ENCODE peak calls at places on chromosomes 3 and 15, in eight cellular contexts. I, Y, W, K, Q, Z, L and O are unnamed samples.

GRCh38 chr3:154540950-154541604 is 111.1 kb upstream of the GPR149 start:
- ATAC-seq in Q (no peak), Y (no peak), I (no peak), Z (no peak), L (no peak), W (no peak), K (no peak), O (peak)

GRCh38 chr3:99659965-99660364 is 21.6 kb downstream of the COL8A1 start:
- ATAC-seq in Q (no peak), L (no peak), Y (peak), I (no peak), W (peak), Z (no peak), K (peak), O (no peak)

GRCh38 chr3:63130625-63131024 is 147.5 kb upstream of the SYNPR start:
- ATAC-seq in L (no peak), W (no peak), K (no peak), Q (no peak), I (no peak), Z (no peak), Y (no peak), O (no peak)

GRCh38 chr15:45393851-45394250 is 15.5 kb upstream of the GATM start:
- ATAC-seq in I (no peak), Q (no peak), W (no peak), Z (peak), K (peak), Y (no peak), L (peak), O (peak)

GRCh38 chr15:48800245-48800644 is 10.6 kb downstream of the CEP152 start:
- ATAC-seq in Q (no peak), Y (no peak), Z (no peak), L (no peak), K (no peak), W (no peak), I (no peak), O (no peak)

GRCh38 chr3:124951511-124952390 is 17.2 kb upstream of the MUC13 start:
- ATAC-seq in Z (no peak), K (peak), L (no peak), Y (no peak), W (no peak), Q (peak), I (peak), O (no peak)

GRCh38 chr3:114746502-114746901 is 400.6 kb downstream of the ZBTB20 start:
- ATAC-seq in Q (no peak), Y (peak), L (peak), K (peak), I (peak), W (no peak), Z (no peak), O (no peak)

GRCh38 chr15:67940324-67940719 is 100.5 kb upstream of the RNU6-1 start:
- ATAC-seq in K (no peak), Z (no peak), W (no peak), Y (no peak), L (no peak), I (no peak), Q (no peak), O (no peak)

GRCh38 chr15:91471410-91471993 is 371.4 kb downstream of the SV2B start:
- ATAC-seq in W (no peak), Z (no peak), L (no peak), K (no peak), Y (no peak), I (no peak), Q (peak), O (no peak)

GRCh38 chr15:51227967-51228783 is 110.2 kb downstream of the CYP19A1 start:
- ATAC-seq in L (peak), Q (peak), Z (peak), K (peak), Y (peak), W (peak), I (peak), O (peak)

GRCh38 chr3:160949460-160949859 is 155.7 kb downstream of the B3GALNT1 start:
- ATAC-seq in L (no peak), Y (no peak), I (no peak), Q (no peak), Z (peak), W (no peak), K (no peak), O (peak)

GRCh38 chr3:197510642-197511018 is 45.1 kb downstream of the BDH1 start:
- ATAC-seq in L (no peak), W (no peak), K (no peak), Y (no peak), Z (no peak), Q (no peak), I (no peak), O (no peak)

GRCh38 chr3:51735950-51736349 is 29.1 kb downstream of the GRM2 start:
- ATAC-seq in W (no peak), Z (no peak), Y (no peak), K (no peak), L (no peak), Q (no peak), I (no peak), O (no peak)

GRCh38 chr3:123194552-123194951 is 7.2 kb upstream of the SEC22A start:
- ATAC-seq in Q (peak), L (no peak), K (peak), Z (no peak), W (no peak), Y (peak), I (peak), O (no peak)

GRCh38 chr3:52770581-52771333 is at the start of gene NEK4:
- ATAC-seq in W (peak), L (peak), K (peak), Q (peak), Z (peak), I (peak), Y (peak), O (peak)

GRCh38 chr15:68989876-68990754 is 24.4 kb upstream of the NOX5 start:
- ATAC-seq in I (peak), Q (no peak), K (no peak), Z (no peak), Y (peak), W (no peak), L (no peak), O (peak)

GRCh38 chr3:127273196-127273595 is 14.7 kb downstream of the PRR20G start:
- ATAC-seq in I (no peak), Y (no peak), W (no peak), Q (no peak), L (no peak), K (no peak), Z (no peak), O (no peak)

GRCh38 chr3:6549296-6549695 is 311.6 kb upstream of the GRM7 start:
- ATAC-seq in L (no peak), Z (no peak), Q (no peak), K (no peak), W (no peak), Y (no peak), I (no peak), O (no peak)

GRCh38 chr3:14373753-14374376 is 28.5 kb upstream of the SLC6A6 start:
- ATAC-seq in I (no peak), Z (no peak), Y (no peak), Q (no peak), W (no peak), L (no peak), K (no peak), O (no peak)

GRCh38 chr15:85727068-85727467 is 67.7 kb downstream of the KLHL25 start:
- ATAC-seq in W (peak), Q (peak), I (peak), K (peak), L (no peak), Y (peak), Z (no peak), O (no peak)

GRCh38 chr3:54353547-54354339 is 231.4 kb downstream of the CACNA2D3 start:
- ATAC-seq in W (peak), K (peak), Y (peak), I (peak), L (no peak), Z (no peak), Q (no peak), O (no peak)

GRCh38 chr3:9786825-9787654 is 5.2 kb downstream of the TADA3 start:
- ATAC-seq in Q (no peak), K (no peak), Z (no peak), Y (no peak), W (no peak), I (no peak), L (no peak), O (no peak)

GRCh38 chr3:119019767-119020518 is 14.7 kb downstream of the IGSF11 start:
- ATAC-seq in W (no peak), L (no peak), Q (no peak), Z (no peak), K (no peak), I (no peak), Y (no peak), O (peak)

GRCh38 chr3:66195347-66195783 is 25.4 kb upstream of the SLC25A26 start:
- ATAC-seq in Y (peak), Q (peak), L (peak), I (peak), W (peak), Z (peak), K (peak), O (no peak)

GRCh38 chr15:55627730-55628368 is 39.7 kb upstream of the PYGO1 start:
- ATAC-seq in Q (peak), Z (no peak), W (no peak), L (no peak), I (no peak), Y (no peak), K (peak), O (peak)

GRCh38 chr3:111238896-111239295 is 167.3 kb downstream of the NECTIN3 start:
- ATAC-seq in K (no peak), Y (no peak), W (no peak), L (peak), Q (no peak), Z (peak), I (no peak), O (peak)

GRCh38 chr3:108608750-108609149 is 19.2 kb downstream of the DZIP3 start:
- ATAC-seq in Z (no peak), K (no peak), Q (no peak), W (no peak), I (no peak), Y (no peak), L (no peak), O (no peak)

GRCh38 chr3:72375237-72376154 is 472.7 kb downstream of the SHQ1 start:
- ATAC-seq in Q (no peak), Z (peak), L (peak), K (no peak), Y (no peak), W (no peak), I (no peak), O (peak)